ENCODE peak calls at places on chromosomes 1 and 21, in five cellular contexts. One of them, this sample, is unnamed.

GRCh38 chr1:167545349-167545748 is 8.2 kb downstream of the CREG1 start:
- DNase-seq in CD8-positive, alpha-beta T cell: no peak
- DNase-seq in AG04450: no peak
- DNase-seq in Peyer's patch: no peak
- DNase-seq in breast epithelium: no peak
- DNase-seq in this sample: no peak

GRCh38 chr21:31299291-31300147 is 44.5 kb downstream of the TIAM1 start:
- DNase-seq in CD8-positive, alpha-beta T cell: no peak
- DNase-seq in AG04450: no peak
- DNase-seq in Peyer's patch: no peak
- DNase-seq in breast epithelium: no peak
- DNase-seq in this sample: no peak

GRCh38 chr1:143661418-143662120 is 310.2 kb downstream of the FAM72C start:
- DNase-seq in CD8-positive, alpha-beta T cell: no peak
- DNase-seq in AG04450: no peak
- DNase-seq in Peyer's patch: no peak
- DNase-seq in breast epithelium: no peak
- DNase-seq in this sample: no peak

GRCh38 chr1:85091647-85092295 is 43.5 kb upstream of the MCOLN3 start:
- DNase-seq in CD8-positive, alpha-beta T cell: no peak
- DNase-seq in AG04450: no peak
- DNase-seq in Peyer's patch: no peak
- DNase-seq in breast epithelium: no peak
- DNase-seq in this sample: no peak

GRCh38 chr1:205972491-205973168 is 29.4 kb upstream of the SLC26A9 start:
- DNase-seq in CD8-positive, alpha-beta T cell: no peak
- DNase-seq in AG04450: no peak
- DNase-seq in Peyer's patch: no peak
- DNase-seq in breast epithelium: no peak
- DNase-seq in this sample: no peak

GRCh38 chr1:88801575-88802208 is 89.7 kb downstream of the GTF2B start:
- DNase-seq in CD8-positive, alpha-beta T cell: no peak
- DNase-seq in AG04450: no peak
- DNase-seq in Peyer's patch: no peak
- DNase-seq in breast epithelium: no peak
- DNase-seq in this sample: no peak

GRCh38 chr1:188429385-188429784 is 1600.6 kb downstream of the PLA2G4A start:
- DNase-seq in CD8-positive, alpha-beta T cell: no peak
- DNase-seq in AG04450: no peak
- DNase-seq in Peyer's patch: no peak
- DNase-seq in breast epithelium: no peak
- DNase-seq in this sample: no peak

GRCh38 chr1:115807723-115808122 is 33.2 kb downstream of the NHLH2 start:
- DNase-seq in CD8-positive, alpha-beta T cell: no peak
- DNase-seq in AG04450: peak
- DNase-seq in Peyer's patch: peak
- DNase-seq in breast epithelium: no peak
- DNase-seq in this sample: no peak

GRCh38 chr1:92367496-92367895 is 68.6 kb downstream of the RPAP2 start:
- DNase-seq in CD8-positive, alpha-beta T cell: no peak
- DNase-seq in AG04450: no peak
- DNase-seq in Peyer's patch: no peak
- DNase-seq in breast epithelium: no peak
- DNase-seq in this sample: no peak

GRCh38 chr1:9426291-9426711 is 113.0 kb upstream of the SLC25A33 start:
- DNase-seq in CD8-positive, alpha-beta T cell: peak
- DNase-seq in AG04450: no peak
- DNase-seq in Peyer's patch: peak
- DNase-seq in breast epithelium: no peak
- DNase-seq in this sample: no peak

GRCh38 chr1:181173761-181174371 is 85.4 kb downstream of the IER5 start:
- DNase-seq in CD8-positive, alpha-beta T cell: no peak
- DNase-seq in AG04450: no peak
- DNase-seq in Peyer's patch: no peak
- DNase-seq in breast epithelium: no peak
- DNase-seq in this sample: no peak

GRCh38 chr1:9115656-9116205 is 13.2 kb downstream of the GPR157 start:
- DNase-seq in CD8-positive, alpha-beta T cell: no peak
- DNase-seq in AG04450: no peak
- DNase-seq in Peyer's patch: no peak
- DNase-seq in breast epithelium: no peak
- DNase-seq in this sample: no peak

GRCh38 chr1:16237343-16237830 is 404 bp upstream of the CPLANE2 start:
- DNase-seq in CD8-positive, alpha-beta T cell: no peak
- DNase-seq in AG04450: no peak
- DNase-seq in Peyer's patch: no peak
- DNase-seq in breast epithelium: no peak
- DNase-seq in this sample: peak

GRCh38 chr21:34874689-34875513 is 174.2 kb downstream of the RUNX1 start:
- DNase-seq in CD8-positive, alpha-beta T cell: no peak
- DNase-seq in AG04450: no peak
- DNase-seq in Peyer's patch: no peak
- DNase-seq in breast epithelium: no peak
- DNase-seq in this sample: no peak

GRCh38 chr1:209708297-209708696 is 3.7 kb downstream of the HSD11B1 start:
- DNase-seq in CD8-positive, alpha-beta T cell: no peak
- DNase-seq in AG04450: no peak
- DNase-seq in Peyer's patch: no peak
- DNase-seq in breast epithelium: no peak
- DNase-seq in this sample: no peak

GRCh38 chr1:114756949-114757454 is 782 bp downstream of the CSDE1 start:
- DNase-seq in CD8-positive, alpha-beta T cell: no peak
- DNase-seq in AG04450: no peak
- DNase-seq in Peyer's patch: peak
- DNase-seq in breast epithelium: no peak
- DNase-seq in this sample: peak

GRCh38 chr1:183432548-183432875 is 14.3 kb upstream of the NMNAT2 start:
- DNase-seq in CD8-positive, alpha-beta T cell: no peak
- DNase-seq in AG04450: no peak
- DNase-seq in Peyer's patch: no peak
- DNase-seq in breast epithelium: no peak
- DNase-seq in this sample: no peak

GRCh38 chr1:210754931-210755670 is 378.8 kb downstream of the KCNH1 start:
- DNase-seq in CD8-positive, alpha-beta T cell: no peak
- DNase-seq in AG04450: no peak
- DNase-seq in Peyer's patch: no peak
- DNase-seq in breast epithelium: no peak
- DNase-seq in this sample: no peak

GRCh38 chr1:12495725-12496124 is 122.3 kb downstream of the DHRS3 start:
- DNase-seq in CD8-positive, alpha-beta T cell: no peak
- DNase-seq in AG04450: no peak
- DNase-seq in Peyer's patch: peak
- DNase-seq in breast epithelium: no peak
- DNase-seq in this sample: no peak

GRCh38 chr1:80882552-80882951 is 918.2 kb upstream of the ADGRL2 start:
- DNase-seq in CD8-positive, alpha-beta T cell: no peak
- DNase-seq in AG04450: peak
- DNase-seq in Peyer's patch: no peak
- DNase-seq in breast epithelium: no peak
- DNase-seq in this sample: no peak

GRCh38 chr1:5595531-5596170 is 396.6 kb downstream of the NPHP4 start:
- DNase-seq in CD8-positive, alpha-beta T cell: no peak
- DNase-seq in AG04450: no peak
- DNase-seq in Peyer's patch: no peak
- DNase-seq in breast epithelium: no peak
- DNase-seq in this sample: no peak

GRCh38 chr1:164610528-164611222 is 51.7 kb downstream of the PBX1 start:
- DNase-seq in CD8-positive, alpha-beta T cell: no peak
- DNase-seq in AG04450: no peak
- DNase-seq in Peyer's patch: no peak
- DNase-seq in breast epithelium: no peak
- DNase-seq in this sample: no peak

GRCh38 chr21:16192900-16193299 is 463.1 kb downstream of the USP25 start:
- DNase-seq in CD8-positive, alpha-beta T cell: no peak
- DNase-seq in AG04450: no peak
- DNase-seq in Peyer's patch: no peak
- DNase-seq in breast epithelium: no peak
- DNase-seq in this sample: no peak

GRCh38 chr1:192565946-192566345 is 9.6 kb upstream of the RGS1 start:
- DNase-seq in CD8-positive, alpha-beta T cell: no peak
- DNase-seq in AG04450: no peak
- DNase-seq in Peyer's patch: no peak
- DNase-seq in breast epithelium: no peak
- DNase-seq in this sample: no peak

GRCh38 chr1:159598196-159598595 is 10.6 kb downstream of the APCS start:
- DNase-seq in CD8-positive, alpha-beta T cell: no peak
- DNase-seq in AG04450: peak
- DNase-seq in Peyer's patch: no peak
- DNase-seq in breast epithelium: no peak
- DNase-seq in this sample: no peak

GRCh38 chr1:211642870-211643269 is 32.6 kb downstream of the NEK2 start:
- DNase-seq in CD8-positive, alpha-beta T cell: no peak
- DNase-seq in AG04450: no peak
- DNase-seq in Peyer's patch: no peak
- DNase-seq in breast epithelium: no peak
- DNase-seq in this sample: no peak

GRCh38 chr1:3064296-3064850 is 4.6 kb upstream of the PRDM16 start:
- DNase-seq in CD8-positive, alpha-beta T cell: no peak
- DNase-seq in AG04450: no peak
- DNase-seq in Peyer's patch: no peak
- DNase-seq in breast epithelium: peak
- DNase-seq in this sample: peak

GRCh38 chr1:216045400-216045799 is 377.8 kb downstream of the USH2A start:
- DNase-seq in CD8-positive, alpha-beta T cell: no peak
- DNase-seq in AG04450: peak
- DNase-seq in Peyer's patch: no peak
- DNase-seq in breast epithelium: no peak
- DNase-seq in this sample: no peak

GRCh38 chr1:224759570-224760562 is 143.7 kb downstream of the CNIH3 start:
- DNase-seq in CD8-positive, alpha-beta T cell: no peak
- DNase-seq in AG04450: no peak
- DNase-seq in Peyer's patch: no peak
- DNase-seq in breast epithelium: no peak
- DNase-seq in this sample: peak

GRCh38 chr1:197440730-197441129 is 172.7 kb downstream of the CRB1 start:
- DNase-seq in CD8-positive, alpha-beta T cell: no peak
- DNase-seq in AG04450: no peak
- DNase-seq in Peyer's patch: no peak
- DNase-seq in breast epithelium: no peak
- DNase-seq in this sample: peak

GRCh38 chr1:16258591-16259135 is 21.7 kb upstream of the CPLANE2 start:
- DNase-seq in CD8-positive, alpha-beta T cell: no peak
- DNase-seq in AG04450: no peak
- DNase-seq in Peyer's patch: no peak
- DNase-seq in breast epithelium: no peak
- DNase-seq in this sample: no peak

GRCh38 chr1:183942933-183943693 is 94.4 kb downstream of the COLGALT2 start:
- DNase-seq in CD8-positive, alpha-beta T cell: no peak
- DNase-seq in AG04450: peak
- DNase-seq in Peyer's patch: no peak
- DNase-seq in breast epithelium: no peak
- DNase-seq in this sample: no peak

GRCh38 chr21:26487981-26488480 is 85.1 kb downstream of the CYYR1 start:
- DNase-seq in CD8-positive, alpha-beta T cell: no peak
- DNase-seq in AG04450: no peak
- DNase-seq in Peyer's patch: no peak
- DNase-seq in breast epithelium: no peak
- DNase-seq in this sample: no peak
- H3K4me3 ChIP-seq in CD8-positive, alpha-beta T cell: no peak
- H3K4me3 ChIP-seq in AG04450: no peak
- H3K4me3 ChIP-seq in Peyer's patch: no peak
- H3K4me3 ChIP-seq in breast epithelium: no peak
- H3K4me3 ChIP-seq in this sample: no peak

GRCh38 chr21:29017639-29018237 is 1.4 kb downstream of the RWDD2B start:
- DNase-seq in CD8-positive, alpha-beta T cell: no peak
- DNase-seq in AG04450: no peak
- DNase-seq in Peyer's patch: no peak
- DNase-seq in breast epithelium: no peak
- DNase-seq in this sample: no peak
- H3K27ac ChIP-seq in CD8-positive, alpha-beta T cell: no peak
- H3K27ac ChIP-seq in AG04450: no peak
- H3K27ac ChIP-seq in Peyer's patch: no peak
- H3K27ac ChIP-seq in breast epithelium: no peak
- H3K27ac ChIP-seq in this sample: no peak

GRCh38 chr1:32205401-32206370 is at the start of gene IQCC:
- DNase-seq in CD8-positive, alpha-beta T cell: peak
- DNase-seq in AG04450: no peak
- DNase-seq in Peyer's patch: peak
- DNase-seq in breast epithelium: peak
- DNase-seq in this sample: peak
- H3K4me3 ChIP-seq in CD8-positive, alpha-beta T cell: peak
- H3K4me3 ChIP-seq in AG04450: peak
- H3K4me3 ChIP-seq in Peyer's patch: peak
- H3K4me3 ChIP-seq in breast epithelium: peak
- H3K4me3 ChIP-seq in this sample: peak

GRCh38 chr1:171119648-171120047 is 28.9 kb downstream of the FMO3 start:
- DNase-seq in CD8-positive, alpha-beta T cell: no peak
- DNase-seq in AG04450: no peak
- DNase-seq in Peyer's patch: no peak
- DNase-seq in breast epithelium: no peak
- DNase-seq in this sample: no peak

GRCh38 chr1:171127481-171127880 is 36.8 kb downstream of the FMO3 start:
- DNase-seq in CD8-positive, alpha-beta T cell: no peak
- DNase-seq in AG04450: peak
- DNase-seq in Peyer's patch: no peak
- DNase-seq in breast epithelium: no peak
- DNase-seq in this sample: no peak

GRCh38 chr1:171122299-171122698 is 31.6 kb downstream of the FMO3 start:
- DNase-seq in CD8-positive, alpha-beta T cell: no peak
- DNase-seq in AG04450: no peak
- DNase-seq in Peyer's patch: no peak
- DNase-seq in breast epithelium: no peak
- DNase-seq in this sample: no peak

GRCh38 chr1:171126504-171126903 is 35.8 kb downstream of the FMO3 start:
- DNase-seq in CD8-positive, alpha-beta T cell: no peak
- DNase-seq in AG04450: no peak
- DNase-seq in Peyer's patch: peak
- DNase-seq in breast epithelium: peak
- DNase-seq in this sample: peak

DNA sequence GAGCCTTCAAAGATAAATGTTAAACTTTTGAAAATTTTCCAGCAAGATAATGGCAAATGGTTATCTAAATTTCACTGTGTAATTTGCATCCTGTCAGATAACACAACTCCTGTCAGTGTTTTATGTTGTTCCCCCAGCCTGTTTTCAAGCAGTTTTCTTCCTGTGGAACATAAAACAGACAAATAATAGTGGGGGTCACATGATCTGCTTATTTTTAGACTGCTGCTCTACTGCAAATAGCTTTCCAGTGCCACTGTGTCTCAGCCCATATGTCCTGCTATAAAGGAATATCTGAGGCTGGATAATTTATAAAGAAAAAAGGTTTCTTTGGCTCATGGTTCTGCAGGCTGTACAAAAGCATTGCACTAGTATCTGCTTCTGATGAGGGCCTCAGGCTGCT is 32.2 kb downstream of the FMO3 start:
- DNase-seq in CD8-positive, alpha-beta T cell: no peak
- DNase-seq in AG04450: no peak
- DNase-seq in Peyer's patch: no peak
- DNase-seq in breast epithelium: no peak
- DNase-seq in this sample: no peak
- H3K27ac ChIP-seq in CD8-positive, alpha-beta T cell: no peak
- H3K27ac ChIP-seq in AG04450: no peak
- H3K27ac ChIP-seq in Peyer's patch: no peak
- H3K27ac ChIP-seq in breast epithelium: peak
- H3K27ac ChIP-seq in this sample: peak

This sample was measured in right cardiac atrium.